ENCODE peak calls at places on chromosomes 4 and X, in five cellular contexts. One of them, this sample, is unnamed.

GRCh38 chrX:123731258-123731986 is 1.4 kb downstream of the THOC2 start:
- DNase-seq in mammary epithelial cell: no peak
- DNase-seq in CD8-positive, alpha-beta T cell: no peak
- DNase-seq in AG04450: no peak
- DNase-seq in lower leg skin: no peak
- DNase-seq in this sample: peak

GRCh38 chrX:107000013-107000515 is at the start of gene MORC4:
- DNase-seq in mammary epithelial cell: peak
- DNase-seq in CD8-positive, alpha-beta T cell: peak
- DNase-seq in AG04450: peak
- DNase-seq in lower leg skin: peak
- DNase-seq in this sample: peak

GRCh38 chr4:141155586-141155985 is 22.3 kb upstream of the RNF150 start:
- DNase-seq in mammary epithelial cell: peak
- DNase-seq in CD8-positive, alpha-beta T cell: no peak
- DNase-seq in AG04450: no peak
- DNase-seq in lower leg skin: no peak
- DNase-seq in this sample: no peak

GRCh38 chr4:155818639-155819038 is 47.4 kb downstream of the ASIC5 start:
- DNase-seq in mammary epithelial cell: no peak
- DNase-seq in CD8-positive, alpha-beta T cell: no peak
- DNase-seq in AG04450: no peak
- DNase-seq in lower leg skin: no peak
- DNase-seq in this sample: no peak

GRCh38 chr4:1793496-1793840 is 375 bp downstream of the FGFR3 start:
- DNase-seq in mammary epithelial cell: no peak
- DNase-seq in CD8-positive, alpha-beta T cell: no peak
- DNase-seq in AG04450: no peak
- DNase-seq in lower leg skin: no peak
- DNase-seq in this sample: peak

GRCh38 chrX:50920132-50920531 is 9.6 kb downstream of the BMP15 start:
- DNase-seq in mammary epithelial cell: peak
- DNase-seq in CD8-positive, alpha-beta T cell: no peak
- DNase-seq in AG04450: no peak
- DNase-seq in lower leg skin: no peak
- DNase-seq in this sample: no peak

GRCh38 chr4:47615385-47615784 is 130.3 kb downstream of the ATP10D start:
- DNase-seq in mammary epithelial cell: peak
- DNase-seq in CD8-positive, alpha-beta T cell: no peak
- DNase-seq in AG04450: no peak
- DNase-seq in lower leg skin: no peak
- DNase-seq in this sample: no peak

GRCh38 chrX:97563531-97564133 is 679.9 kb downstream of the RPA4 start:
- DNase-seq in mammary epithelial cell: peak
- DNase-seq in CD8-positive, alpha-beta T cell: peak
- DNase-seq in AG04450: peak
- DNase-seq in lower leg skin: no peak
- DNase-seq in this sample: peak

GRCh38 chrX:135432453-135432852 is 10.7 kb downstream of the SMIM10L2A start:
- DNase-seq in mammary epithelial cell: no peak
- DNase-seq in CD8-positive, alpha-beta T cell: no peak
- DNase-seq in AG04450: no peak
- DNase-seq in lower leg skin: no peak
- DNase-seq in this sample: no peak

GRCh38 chr4:108885211-108885610 is 122.4 kb upstream of the ETNPPL start:
- DNase-seq in mammary epithelial cell: no peak
- DNase-seq in CD8-positive, alpha-beta T cell: no peak
- DNase-seq in AG04450: no peak
- DNase-seq in lower leg skin: no peak
- DNase-seq in this sample: no peak

GRCh38 chrX:136067946-136068345 is 79.4 kb upstream of the FHL1 start:
- DNase-seq in mammary epithelial cell: no peak
- DNase-seq in CD8-positive, alpha-beta T cell: no peak
- DNase-seq in AG04450: no peak
- DNase-seq in lower leg skin: peak
- DNase-seq in this sample: no peak

GRCh38 chrX:80876877-80877276 is 67.2 kb upstream of the BRWD3 start:
- DNase-seq in mammary epithelial cell: peak
- DNase-seq in CD8-positive, alpha-beta T cell: no peak
- DNase-seq in AG04450: no peak
- DNase-seq in lower leg skin: no peak
- DNase-seq in this sample: peak

GRCh38 chr4:41437264-41437566 is 100.7 kb upstream of the LIMCH1 start:
- DNase-seq in mammary epithelial cell: no peak
- DNase-seq in CD8-positive, alpha-beta T cell: no peak
- DNase-seq in AG04450: no peak
- DNase-seq in lower leg skin: no peak
- DNase-seq in this sample: peak

GRCh38 chrX:41922694-41923171 is 621 bp downstream of the CASK start:
- DNase-seq in mammary epithelial cell: peak
- DNase-seq in CD8-positive, alpha-beta T cell: no peak
- DNase-seq in AG04450: no peak
- DNase-seq in lower leg skin: no peak
- DNase-seq in this sample: peak

GRCh38 chrX:8960809-8961413 is 73.0 kb downstream of the FAM9B start:
- DNase-seq in mammary epithelial cell: no peak
- DNase-seq in CD8-positive, alpha-beta T cell: no peak
- DNase-seq in AG04450: no peak
- DNase-seq in lower leg skin: no peak
- DNase-seq in this sample: no peak

GRCh38 chr4:124946696-124947095 is 234.2 kb upstream of the ANKRD50 start:
- DNase-seq in mammary epithelial cell: peak
- DNase-seq in CD8-positive, alpha-beta T cell: no peak
- DNase-seq in AG04450: no peak
- DNase-seq in lower leg skin: no peak
- DNase-seq in this sample: no peak

GRCh38 chr4:794911-795725 is 30.8 kb downstream of the CPLX1 start:
- DNase-seq in mammary epithelial cell: no peak
- DNase-seq in CD8-positive, alpha-beta T cell: no peak
- DNase-seq in AG04450: no peak
- DNase-seq in lower leg skin: no peak
- DNase-seq in this sample: no peak

GRCh38 chrX:124113799-124114600 is 152.5 kb downstream of the STAG2 start:
- DNase-seq in mammary epithelial cell: no peak
- DNase-seq in CD8-positive, alpha-beta T cell: no peak
- DNase-seq in AG04450: no peak
- DNase-seq in lower leg skin: no peak
- DNase-seq in this sample: no peak

GRCh38 chr4:9762823-9763475 is 18.5 kb upstream of the DRD5 start:
- DNase-seq in mammary epithelial cell: peak
- DNase-seq in CD8-positive, alpha-beta T cell: no peak
- DNase-seq in AG04450: peak
- DNase-seq in lower leg skin: no peak
- DNase-seq in this sample: peak

GRCh38 chr4:9764155-9764696 is 17.2 kb upstream of the DRD5 start:
- DNase-seq in mammary epithelial cell: no peak
- DNase-seq in CD8-positive, alpha-beta T cell: no peak
- DNase-seq in AG04450: no peak
- DNase-seq in lower leg skin: no peak
- DNase-seq in this sample: no peak

GRCh38 chr4:9771069-9771468 is 10.4 kb upstream of the DRD5 start:
- DNase-seq in mammary epithelial cell: peak
- DNase-seq in CD8-positive, alpha-beta T cell: no peak
- DNase-seq in AG04450: no peak
- DNase-seq in lower leg skin: no peak
- DNase-seq in this sample: no peak

GRCh38 chr4:9765091-9765490 is 16.3 kb upstream of the DRD5 start:
- DNase-seq in mammary epithelial cell: no peak
- DNase-seq in CD8-positive, alpha-beta T cell: no peak
- DNase-seq in AG04450: no peak
- DNase-seq in lower leg skin: peak
- DNase-seq in this sample: peak
- TF ChIP-seq CTCF in mammary epithelial cell: peak
- TF ChIP-seq CTCF in CD8-positive, alpha-beta T cell: no peak
- TF ChIP-seq CTCF in AG04450: no peak
- TF ChIP-seq CTCF in lower leg skin: no peak
- TF ChIP-seq CTCF in this sample: peak

GRCh38 chr4:54093609-54094240 is 6.2 kb upstream of the GSX2 start:
- DNase-seq in mammary epithelial cell: no peak
- DNase-seq in CD8-positive, alpha-beta T cell: no peak
- DNase-seq in AG04450: no peak
- DNase-seq in lower leg skin: no peak
- DNase-seq in this sample: no peak

GRCh38 chr4:54091637-54092404 is 8.1 kb upstream of the GSX2 start:
- DNase-seq in mammary epithelial cell: peak
- DNase-seq in CD8-positive, alpha-beta T cell: peak
- DNase-seq in AG04450: no peak
- DNase-seq in lower leg skin: peak
- DNase-seq in this sample: peak

GRCh38 chr4:54094449-54094848 is 5.5 kb upstream of the GSX2 start:
- DNase-seq in mammary epithelial cell: no peak
- DNase-seq in CD8-positive, alpha-beta T cell: no peak
- DNase-seq in AG04450: no peak
- DNase-seq in lower leg skin: no peak
- DNase-seq in this sample: no peak

GRCh38 chr4:54092405-54092759 is 7.6 kb upstream of the GSX2 start:
- DNase-seq in mammary epithelial cell: no peak
- DNase-seq in CD8-positive, alpha-beta T cell: no peak
- DNase-seq in AG04450: no peak
- DNase-seq in lower leg skin: no peak
- DNase-seq in this sample: no peak

DNA sequence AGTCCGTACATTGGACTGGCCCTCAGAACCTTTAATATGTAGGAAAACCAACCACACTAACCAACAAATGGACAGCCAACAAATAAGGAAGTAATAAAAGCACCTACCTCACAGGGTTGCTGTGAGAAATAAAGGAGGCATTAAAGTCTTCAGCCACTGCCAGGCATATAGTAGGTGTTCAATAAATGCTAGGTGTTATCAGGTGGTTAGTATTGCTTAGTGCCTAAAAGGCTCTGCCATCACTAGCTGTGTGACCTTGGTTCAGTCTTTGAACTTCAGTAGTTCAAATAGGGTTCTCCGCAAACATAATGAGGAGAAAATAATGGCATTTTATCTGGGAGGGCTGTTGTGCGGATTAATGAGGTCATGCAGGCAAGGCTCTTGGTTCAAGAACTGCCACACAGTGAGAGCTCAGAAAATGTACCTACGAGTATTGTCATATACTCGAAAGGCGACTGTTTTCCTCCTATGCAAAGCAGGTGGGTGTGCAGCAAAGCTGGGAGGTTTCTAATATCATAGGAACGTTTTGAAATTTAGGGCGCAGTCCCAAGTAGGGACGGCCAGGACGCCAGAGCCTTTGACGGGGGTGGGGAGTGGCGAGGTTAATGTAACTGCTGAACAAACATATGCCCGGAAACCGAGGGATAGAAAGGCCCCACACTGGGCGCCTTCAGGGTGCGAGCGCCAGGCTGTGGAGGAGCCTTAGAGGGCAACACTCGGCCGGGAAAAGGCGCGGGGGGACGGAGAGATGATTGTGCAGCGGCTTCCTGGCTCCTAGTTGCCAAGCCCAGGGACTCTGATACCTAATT is 7.0 kb upstream of the GSX2 start:
- DNase-seq in mammary epithelial cell: no peak
- DNase-seq in CD8-positive, alpha-beta T cell: no peak
- DNase-seq in AG04450: no peak
- DNase-seq in lower leg skin: no peak
- DNase-seq in this sample: no peak
- H3K4me3 ChIP-seq in mammary epithelial cell: no peak
- H3K4me3 ChIP-seq in CD8-positive, alpha-beta T cell: no peak
- H3K4me3 ChIP-seq in AG04450: no peak
- H3K4me3 ChIP-seq in lower leg skin: no peak
- H3K4me3 ChIP-seq in this sample: no peak

GRCh38 chrX:86946569-86946968 is 571.0 kb upstream of the KLHL4 start:
- DNase-seq in mammary epithelial cell: peak
- DNase-seq in CD8-positive, alpha-beta T cell: no peak
- DNase-seq in AG04450: no peak
- DNase-seq in lower leg skin: no peak
- DNase-seq in this sample: peak
- TF ChIP-seq CTCF in mammary epithelial cell: peak
- TF ChIP-seq CTCF in CD8-positive, alpha-beta T cell: no peak
- TF ChIP-seq CTCF in AG04450: peak
- TF ChIP-seq CTCF in lower leg skin: no peak
- TF ChIP-seq CTCF in this sample: peak

GRCh38 chrX:153733651-153734240 is 9.1 kb downstream of the ABCD1 start:
- DNase-seq in mammary epithelial cell: no peak
- DNase-seq in CD8-positive, alpha-beta T cell: no peak
- DNase-seq in AG04450: no peak
- DNase-seq in lower leg skin: no peak
- DNase-seq in this sample: no peak

GRCh38 chrX:153734871-153735270 is 10.2 kb downstream of the ABCD1 start:
- DNase-seq in mammary epithelial cell: no peak
- DNase-seq in CD8-positive, alpha-beta T cell: no peak
- DNase-seq in AG04450: no peak
- DNase-seq in lower leg skin: no peak
- DNase-seq in this sample: no peak

GRCh38 chrX:153731845-153732215 is 7.2 kb downstream of the ABCD1 start:
- DNase-seq in mammary epithelial cell: no peak
- DNase-seq in CD8-positive, alpha-beta T cell: no peak
- DNase-seq in AG04450: no peak
- DNase-seq in lower leg skin: no peak
- DNase-seq in this sample: no peak

GRCh38 chrX:153731117-153731844 is 6.6 kb downstream of the ABCD1 start:
- DNase-seq in mammary epithelial cell: no peak
- DNase-seq in CD8-positive, alpha-beta T cell: no peak
- DNase-seq in AG04450: no peak
- DNase-seq in lower leg skin: no peak
- DNase-seq in this sample: peak

GRCh38 chrX:153732406-153732805 is 7.8 kb downstream of the ABCD1 start:
- DNase-seq in mammary epithelial cell: peak
- DNase-seq in CD8-positive, alpha-beta T cell: no peak
- DNase-seq in AG04450: no peak
- DNase-seq in lower leg skin: no peak
- DNase-seq in this sample: no peak
- H3K4me3 ChIP-seq in mammary epithelial cell: no peak
- H3K4me3 ChIP-seq in CD8-positive, alpha-beta T cell: no peak
- H3K4me3 ChIP-seq in AG04450: no peak
- H3K4me3 ChIP-seq in lower leg skin: no peak
- H3K4me3 ChIP-seq in this sample: no peak

This sample was measured in GM12865.